ENCODE peak calls at places on chromosomes 7 and 10, in nine cellular contexts. One of them, this sample, is unnamed.

GRCh38 chr10:484441-484924 is 205.0 kb downstream of the DIP2C start:
- DNase-seq in MCF 10A: no peak
- DNase-seq in BJ: no peak
- DNase-seq in ovary: no peak
- DNase-seq in fibroblast of lung: peak
- DNase-seq in HFF-Myc: no peak
- DNase-seq in endothelial cell: no peak
- DNase-seq in fibroblast of mammary gland: no peak
- DNase-seq in dorsolateral prefrontal cortex: peak
- DNase-seq in this sample: no peak

GRCh38 chr7:70457477-70458194 is 674.3 kb upstream of the GALNT17 start:
- DNase-seq in MCF 10A: no peak
- DNase-seq in BJ: no peak
- DNase-seq in ovary: no peak
- DNase-seq in fibroblast of lung: no peak
- DNase-seq in HFF-Myc: no peak
- DNase-seq in endothelial cell: no peak
- DNase-seq in fibroblast of mammary gland: no peak
- DNase-seq in dorsolateral prefrontal cortex: no peak
- DNase-seq in this sample: no peak

GRCh38 chr10:62426086-62426485 is 51.9 kb downstream of the ZNF365 start:
- DNase-seq in MCF 10A: peak
- DNase-seq in BJ: no peak
- DNase-seq in ovary: no peak
- DNase-seq in fibroblast of lung: no peak
- DNase-seq in HFF-Myc: peak
- DNase-seq in endothelial cell: no peak
- DNase-seq in fibroblast of mammary gland: peak
- DNase-seq in dorsolateral prefrontal cortex: no peak
- DNase-seq in this sample: no peak

GRCh38 chr7:2069472-2069860 is 163.3 kb downstream of the MAD1L1 start:
- DNase-seq in MCF 10A: no peak
- DNase-seq in BJ: no peak
- DNase-seq in ovary: no peak
- DNase-seq in fibroblast of lung: no peak
- DNase-seq in HFF-Myc: no peak
- DNase-seq in endothelial cell: no peak
- DNase-seq in fibroblast of mammary gland: no peak
- DNase-seq in dorsolateral prefrontal cortex: no peak
- DNase-seq in this sample: no peak

GRCh38 chr7:33459340-33459751 is 330.0 kb downstream of the BBS9 start:
- DNase-seq in MCF 10A: peak
- DNase-seq in BJ: peak
- DNase-seq in ovary: no peak
- DNase-seq in fibroblast of lung: peak
- DNase-seq in HFF-Myc: peak
- DNase-seq in endothelial cell: peak
- DNase-seq in fibroblast of mammary gland: peak
- DNase-seq in dorsolateral prefrontal cortex: no peak
- DNase-seq in this sample: no peak

GRCh38 chr7:131897790-131898165 is 341.4 kb upstream of the PODXL start:
- DNase-seq in MCF 10A: no peak
- DNase-seq in BJ: no peak
- DNase-seq in ovary: no peak
- DNase-seq in fibroblast of lung: no peak
- DNase-seq in HFF-Myc: no peak
- DNase-seq in endothelial cell: no peak
- DNase-seq in fibroblast of mammary gland: no peak
- DNase-seq in dorsolateral prefrontal cortex: no peak
- DNase-seq in this sample: no peak

GRCh38 chr10:122234416-122234815 is 36.7 kb upstream of the BTBD16 start:
- DNase-seq in MCF 10A: no peak
- DNase-seq in BJ: no peak
- DNase-seq in ovary: no peak
- DNase-seq in fibroblast of lung: peak
- DNase-seq in HFF-Myc: no peak
- DNase-seq in endothelial cell: no peak
- DNase-seq in fibroblast of mammary gland: no peak
- DNase-seq in dorsolateral prefrontal cortex: no peak
- DNase-seq in this sample: no peak

GRCh38 chr7:29345590-29345989 is 151.0 kb downstream of the CHN2 start:
- DNase-seq in MCF 10A: peak
- DNase-seq in BJ: no peak
- DNase-seq in ovary: no peak
- DNase-seq in fibroblast of lung: peak
- DNase-seq in HFF-Myc: no peak
- DNase-seq in endothelial cell: peak
- DNase-seq in fibroblast of mammary gland: peak
- DNase-seq in dorsolateral prefrontal cortex: peak
- DNase-seq in this sample: no peak

GRCh38 chr10:132386419-132386831 is 10.6 kb upstream of the PWWP2B start:
- DNase-seq in MCF 10A: no peak
- DNase-seq in BJ: no peak
- DNase-seq in ovary: peak
- DNase-seq in fibroblast of lung: no peak
- DNase-seq in HFF-Myc: no peak
- DNase-seq in endothelial cell: no peak
- DNase-seq in fibroblast of mammary gland: no peak
- DNase-seq in dorsolateral prefrontal cortex: no peak
- DNase-seq in this sample: peak

GRCh38 chr10:116115233-116115632 is 157.8 kb downstream of the GFRA1 start:
- DNase-seq in MCF 10A: no peak
- DNase-seq in BJ: no peak
- DNase-seq in ovary: no peak
- DNase-seq in fibroblast of lung: no peak
- DNase-seq in HFF-Myc: no peak
- DNase-seq in endothelial cell: no peak
- DNase-seq in fibroblast of mammary gland: no peak
- DNase-seq in dorsolateral prefrontal cortex: no peak
- DNase-seq in this sample: no peak

GRCh38 chr10:75403144-75404022 is 1.8 kb upstream of the ZNF503 start:
- DNase-seq in MCF 10A: peak
- DNase-seq in BJ: no peak
- DNase-seq in ovary: peak
- DNase-seq in fibroblast of lung: peak
- DNase-seq in HFF-Myc: no peak
- DNase-seq in endothelial cell: peak
- DNase-seq in fibroblast of mammary gland: peak
- DNase-seq in dorsolateral prefrontal cortex: no peak
- DNase-seq in this sample: no peak

GRCh38 chr10:43210556-43210955 is 56.3 kb downstream of the RASGEF1A start:
- DNase-seq in MCF 10A: no peak
- DNase-seq in BJ: no peak
- DNase-seq in ovary: peak
- DNase-seq in fibroblast of lung: no peak
- DNase-seq in HFF-Myc: no peak
- DNase-seq in endothelial cell: no peak
- DNase-seq in fibroblast of mammary gland: no peak
- DNase-seq in dorsolateral prefrontal cortex: peak
- DNase-seq in this sample: peak

GRCh38 chr7:100720320-100720644 is at the start of gene EPO:
- DNase-seq in MCF 10A: no peak
- DNase-seq in BJ: no peak
- DNase-seq in ovary: no peak
- DNase-seq in fibroblast of lung: no peak
- DNase-seq in HFF-Myc: no peak
- DNase-seq in endothelial cell: no peak
- DNase-seq in fibroblast of mammary gland: no peak
- DNase-seq in dorsolateral prefrontal cortex: no peak
- DNase-seq in this sample: no peak

GRCh38 chr10:122147731-122148130 is 123.4 kb upstream of the BTBD16 start:
- DNase-seq in MCF 10A: no peak
- DNase-seq in BJ: no peak
- DNase-seq in ovary: no peak
- DNase-seq in fibroblast of lung: no peak
- DNase-seq in HFF-Myc: no peak
- DNase-seq in endothelial cell: no peak
- DNase-seq in fibroblast of mammary gland: no peak
- DNase-seq in dorsolateral prefrontal cortex: no peak
- DNase-seq in this sample: no peak

DNA sequence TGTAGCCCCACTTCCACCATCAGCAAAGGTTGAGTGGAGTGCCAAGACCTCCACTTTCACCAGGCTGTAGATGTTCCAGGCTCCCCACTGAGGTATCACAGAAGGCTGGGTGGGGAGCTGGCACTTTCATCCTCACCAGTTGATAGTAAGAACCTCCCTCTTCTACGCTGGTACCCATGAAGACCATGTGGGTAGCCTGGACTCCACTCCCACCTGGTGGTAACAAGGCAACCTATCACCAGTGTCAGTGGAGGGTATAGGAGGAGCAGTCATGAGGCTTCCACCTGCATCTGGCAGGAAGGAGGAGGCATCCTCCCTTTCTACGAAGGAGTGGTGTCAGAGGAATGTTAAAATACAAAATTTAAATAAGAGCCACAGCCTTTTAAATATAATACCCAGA is 4.4 kb downstream of the SMIM30 start:
- DNase-seq in MCF 10A: peak
- DNase-seq in BJ: no peak
- DNase-seq in ovary: no peak
- DNase-seq in fibroblast of lung: no peak
- DNase-seq in HFF-Myc: no peak
- DNase-seq in endothelial cell: no peak
- DNase-seq in fibroblast of mammary gland: peak
- DNase-seq in dorsolateral prefrontal cortex: no peak
- DNase-seq in this sample: no peak
- TF ChIP-seq CTCF in MCF 10A: no peak
- TF ChIP-seq CTCF in BJ: no peak
- TF ChIP-seq CTCF in ovary: no peak
- TF ChIP-seq CTCF in fibroblast of lung: no peak
- TF ChIP-seq CTCF in HFF-Myc: peak
- TF ChIP-seq CTCF in endothelial cell: no peak
- TF ChIP-seq CTCF in fibroblast of mammary gland: peak
- TF ChIP-seq CTCF in dorsolateral prefrontal cortex: no peak
- TF ChIP-seq CTCF in this sample: no peak

DNA sequence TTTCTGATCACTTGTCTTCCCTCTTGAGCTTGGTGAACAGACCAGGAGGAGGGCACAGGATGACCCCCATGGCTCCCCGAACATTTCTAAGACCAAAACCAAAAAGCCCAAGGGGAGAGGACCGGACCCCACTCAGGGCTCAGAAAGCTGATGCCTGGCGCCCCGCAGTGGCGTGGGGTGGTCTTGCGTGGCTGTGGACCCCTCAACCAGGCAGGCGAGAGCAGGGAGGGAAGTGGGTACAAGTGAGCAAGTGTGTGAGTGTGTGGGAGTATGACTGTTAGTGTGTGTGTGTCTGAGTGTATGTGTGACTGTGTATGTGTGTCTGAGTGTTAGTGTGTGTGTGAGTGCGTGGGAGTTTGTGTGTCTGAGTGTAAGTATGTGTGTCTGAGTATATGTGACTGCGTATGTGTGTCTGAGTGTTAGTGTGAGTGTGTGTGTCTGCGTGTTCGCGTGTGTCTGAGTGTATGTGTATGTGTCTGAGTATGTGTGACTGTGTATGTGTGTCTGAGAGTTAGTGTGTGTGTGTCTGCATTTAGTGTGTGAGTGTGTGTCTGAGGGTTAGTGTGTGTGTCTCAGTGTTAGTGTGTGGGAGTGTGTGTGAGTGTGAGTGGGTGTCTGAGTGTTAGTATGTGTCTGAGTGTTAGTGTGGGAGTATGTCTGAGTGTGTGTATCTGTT is 34.0 kb upstream of the INSIG1 start:
- DNase-seq in MCF 10A: no peak
- DNase-seq in BJ: no peak
- DNase-seq in ovary: no peak
- DNase-seq in fibroblast of lung: no peak
- DNase-seq in HFF-Myc: no peak
- DNase-seq in endothelial cell: no peak
- DNase-seq in fibroblast of mammary gland: peak
- DNase-seq in dorsolateral prefrontal cortex: no peak
- DNase-seq in this sample: no peak
- TF ChIP-seq CTCF in MCF 10A: no peak
- TF ChIP-seq CTCF in BJ: no peak
- TF ChIP-seq CTCF in ovary: no peak
- TF ChIP-seq CTCF in fibroblast of lung: no peak
- TF ChIP-seq CTCF in HFF-Myc: no peak
- TF ChIP-seq CTCF in endothelial cell: no peak
- TF ChIP-seq CTCF in fibroblast of mammary gland: peak
- TF ChIP-seq CTCF in dorsolateral prefrontal cortex: no peak
- TF ChIP-seq CTCF in this sample: no peak

DNA sequence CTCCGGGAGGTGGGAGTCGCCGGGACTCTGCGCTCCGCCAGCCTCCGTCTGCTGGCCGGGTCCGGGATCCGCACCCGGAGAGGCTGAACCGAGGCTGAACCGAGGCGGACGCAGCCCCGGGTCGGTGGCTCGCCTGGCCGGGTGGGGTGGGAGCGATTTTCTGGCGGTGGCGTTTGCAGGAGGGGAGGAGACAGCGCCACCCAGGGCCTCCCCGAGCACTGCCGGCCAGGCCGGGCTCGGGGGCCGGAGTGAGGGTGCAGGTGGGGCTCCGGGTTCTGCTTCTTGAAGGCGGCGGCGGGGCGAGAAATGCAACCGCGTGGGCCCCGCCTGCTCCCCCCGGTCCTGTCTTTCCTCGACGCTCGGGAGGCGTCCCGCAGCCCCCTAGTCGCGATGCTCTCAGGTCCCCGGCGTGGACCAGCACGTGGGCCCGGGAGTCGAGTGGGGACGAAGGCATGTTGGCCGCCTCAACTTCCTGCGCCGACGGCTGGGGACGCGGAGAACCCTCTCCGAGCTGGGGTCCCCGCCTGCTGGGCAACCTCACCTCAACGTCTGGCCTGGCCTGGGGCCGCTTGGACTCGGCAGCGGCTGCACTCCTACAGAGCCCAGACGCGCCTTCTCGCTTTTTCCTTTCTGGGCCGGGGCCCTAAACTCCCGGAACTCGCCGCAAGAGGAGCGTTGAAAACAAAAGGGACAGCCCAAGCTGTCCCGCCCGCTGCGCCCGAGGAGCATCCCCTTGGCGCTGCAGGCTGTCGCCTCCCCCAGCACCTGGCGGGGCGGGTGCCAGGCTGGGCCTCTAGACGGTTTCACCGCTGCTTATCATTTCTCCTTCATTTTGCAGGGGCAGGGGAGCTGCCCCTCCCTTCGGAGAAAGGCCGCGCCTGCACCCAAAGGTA is 25.2 kb upstream of the VAX1 start:
- DNase-seq in MCF 10A: no peak
- DNase-seq in BJ: no peak
- DNase-seq in ovary: no peak
- DNase-seq in fibroblast of lung: no peak
- DNase-seq in HFF-Myc: no peak
- DNase-seq in endothelial cell: peak
- DNase-seq in fibroblast of mammary gland: no peak
- DNase-seq in dorsolateral prefrontal cortex: no peak
- DNase-seq in this sample: no peak
- TF ChIP-seq CTCF in MCF 10A: no peak
- TF ChIP-seq CTCF in BJ: peak
- TF ChIP-seq CTCF in ovary: no peak
- TF ChIP-seq CTCF in fibroblast of lung: no peak
- TF ChIP-seq CTCF in HFF-Myc: no peak
- TF ChIP-seq CTCF in endothelial cell: peak
- TF ChIP-seq CTCF in fibroblast of mammary gland: no peak
- TF ChIP-seq CTCF in dorsolateral prefrontal cortex: no peak
- TF ChIP-seq CTCF in this sample: peak

DNA sequence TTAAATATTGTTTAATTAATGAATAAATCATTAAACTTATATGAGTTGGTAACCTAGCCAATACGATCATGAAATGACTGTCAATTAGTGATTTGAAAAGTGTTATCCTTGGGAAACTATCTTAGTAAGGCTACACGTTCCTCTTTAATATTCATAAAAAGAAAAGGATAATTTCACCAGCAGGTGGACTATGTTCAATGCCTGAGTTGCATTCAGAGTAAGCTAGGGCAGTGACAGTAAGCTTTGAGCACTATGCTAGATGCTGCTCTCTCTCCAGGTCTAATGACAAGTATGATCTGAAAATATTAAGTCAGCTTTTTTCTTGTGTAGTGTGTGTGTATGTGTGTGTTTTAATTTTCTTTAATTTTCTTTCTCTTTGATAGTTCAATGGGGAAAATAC is 486.3 kb upstream of the PCDH15 start:
- DNase-seq in MCF 10A: peak
- DNase-seq in BJ: no peak
- DNase-seq in ovary: no peak
- DNase-seq in fibroblast of lung: peak
- DNase-seq in HFF-Myc: no peak
- DNase-seq in endothelial cell: no peak
- DNase-seq in fibroblast of mammary gland: no peak
- DNase-seq in dorsolateral prefrontal cortex: no peak
- DNase-seq in this sample: no peak
- TF ChIP-seq CTCF in MCF 10A: no peak
- TF ChIP-seq CTCF in BJ: peak
- TF ChIP-seq CTCF in ovary: no peak
- TF ChIP-seq CTCF in fibroblast of lung: no peak
- TF ChIP-seq CTCF in HFF-Myc: no peak
- TF ChIP-seq CTCF in endothelial cell: no peak
- TF ChIP-seq CTCF in fibroblast of mammary gland: no peak
- TF ChIP-seq CTCF in dorsolateral prefrontal cortex: no peak
- TF ChIP-seq CTCF in this sample: no peak